ENCODE peak calls at places on chromosomes 5 and 9, in eight cellular contexts. One of them, this sample, is unnamed. For H3K27me3, the result is how much of the 10 kb centered on the place peaks cover.

GRCh38 chr9:34216325-34216724 is 37.5 kb downstream of the UBAP1 start:
- DNase-seq in fibroblast of lung: no peak
- DNase-seq in neural progenitor cell: no peak
- DNase-seq in heart left ventricle: no peak
- DNase-seq in DND-41: no peak
- DNase-seq in CD8-positive, alpha-beta T cell: no peak
- DNase-seq in lung: no peak
- DNase-seq in ovary: no peak
- DNase-seq in this sample: no peak

GRCh38 chr9:134395727-134396257 is 69.5 kb downstream of the RXRA start:
- DNase-seq in fibroblast of lung: no peak
- DNase-seq in neural progenitor cell: no peak
- DNase-seq in heart left ventricle: no peak
- DNase-seq in DND-41: no peak
- DNase-seq in CD8-positive, alpha-beta T cell: no peak
- DNase-seq in lung: no peak
- DNase-seq in ovary: no peak
- DNase-seq in this sample: no peak

GRCh38 chr5:43772601-43773031 is 169.6 kb downstream of the NNT start:
- DNase-seq in fibroblast of lung: peak
- DNase-seq in neural progenitor cell: no peak
- DNase-seq in heart left ventricle: no peak
- DNase-seq in DND-41: peak
- DNase-seq in CD8-positive, alpha-beta T cell: no peak
- DNase-seq in lung: no peak
- DNase-seq in ovary: no peak
- DNase-seq in this sample: peak

GRCh38 chr5:136128416-136128935 is 4.2 kb upstream of the SMAD5 start:
- DNase-seq in fibroblast of lung: no peak
- DNase-seq in neural progenitor cell: no peak
- DNase-seq in heart left ventricle: no peak
- DNase-seq in DND-41: no peak
- DNase-seq in CD8-positive, alpha-beta T cell: no peak
- DNase-seq in lung: no peak
- DNase-seq in ovary: no peak
- DNase-seq in this sample: no peak

GRCh38 chr5:176534640-176535039 is 2.6 kb downstream of the RNF44 start:
- DNase-seq in fibroblast of lung: no peak
- DNase-seq in neural progenitor cell: no peak
- DNase-seq in heart left ventricle: no peak
- DNase-seq in DND-41: peak
- DNase-seq in CD8-positive, alpha-beta T cell: no peak
- DNase-seq in lung: no peak
- DNase-seq in ovary: peak
- DNase-seq in this sample: no peak

GRCh38 chr5:52709171-52709925 is 78.4 kb upstream of the ITGA1 start:
- DNase-seq in fibroblast of lung: no peak
- DNase-seq in neural progenitor cell: no peak
- DNase-seq in heart left ventricle: no peak
- DNase-seq in DND-41: peak
- DNase-seq in CD8-positive, alpha-beta T cell: no peak
- DNase-seq in lung: no peak
- DNase-seq in ovary: peak
- DNase-seq in this sample: peak

GRCh38 chr5:152264656-152265055 is 140.4 kb downstream of the NMUR2 start:
- DNase-seq in fibroblast of lung: no peak
- DNase-seq in neural progenitor cell: no peak
- DNase-seq in heart left ventricle: no peak
- DNase-seq in DND-41: no peak
- DNase-seq in CD8-positive, alpha-beta T cell: no peak
- DNase-seq in lung: no peak
- DNase-seq in ovary: no peak
- DNase-seq in this sample: no peak

GRCh38 chr5:155308289-155308688 is 294.7 kb downstream of the KIF4B start:
- DNase-seq in fibroblast of lung: no peak
- DNase-seq in neural progenitor cell: no peak
- DNase-seq in heart left ventricle: no peak
- DNase-seq in DND-41: no peak
- DNase-seq in CD8-positive, alpha-beta T cell: no peak
- DNase-seq in lung: no peak
- DNase-seq in ovary: no peak
- DNase-seq in this sample: no peak

GRCh38 chr9:92298036-92298435 is 4.5 kb upstream of the IARS1 start:
- DNase-seq in fibroblast of lung: no peak
- DNase-seq in neural progenitor cell: no peak
- DNase-seq in heart left ventricle: no peak
- DNase-seq in DND-41: no peak
- DNase-seq in CD8-positive, alpha-beta T cell: no peak
- DNase-seq in lung: no peak
- DNase-seq in ovary: no peak
- DNase-seq in this sample: no peak

GRCh38 chr5:141878186-141878770 is at the start of gene PCDH1:
- DNase-seq in fibroblast of lung: no peak
- DNase-seq in neural progenitor cell: peak
- DNase-seq in heart left ventricle: no peak
- DNase-seq in DND-41: no peak
- DNase-seq in CD8-positive, alpha-beta T cell: no peak
- DNase-seq in lung: no peak
- DNase-seq in ovary: peak
- DNase-seq in this sample: no peak

GRCh38 chr9:92790542-92791527 is 26.2 kb upstream of the BICD2 start:
- DNase-seq in fibroblast of lung: peak
- DNase-seq in neural progenitor cell: peak
- DNase-seq in heart left ventricle: peak
- DNase-seq in DND-41: peak
- DNase-seq in CD8-positive, alpha-beta T cell: peak
- DNase-seq in lung: peak
- DNase-seq in ovary: peak
- DNase-seq in this sample: peak

GRCh38 chr5:94993501-94993900 is 291.4 kb downstream of the MCTP1 start:
- DNase-seq in fibroblast of lung: no peak
- DNase-seq in neural progenitor cell: peak
- DNase-seq in heart left ventricle: no peak
- DNase-seq in DND-41: no peak
- DNase-seq in CD8-positive, alpha-beta T cell: no peak
- DNase-seq in lung: no peak
- DNase-seq in ovary: no peak
- DNase-seq in this sample: no peak

GRCh38 chr9:92963831-92964606 is 16.7 kb downstream of the FGD3 start:
- DNase-seq in fibroblast of lung: no peak
- DNase-seq in neural progenitor cell: no peak
- DNase-seq in heart left ventricle: no peak
- DNase-seq in DND-41: peak
- DNase-seq in CD8-positive, alpha-beta T cell: peak
- DNase-seq in lung: peak
- DNase-seq in ovary: no peak
- DNase-seq in this sample: no peak

GRCh38 chr5:13278148-13278547 is 666.3 kb downstream of the DNAH5 start:
- DNase-seq in fibroblast of lung: no peak
- DNase-seq in neural progenitor cell: no peak
- DNase-seq in heart left ventricle: no peak
- DNase-seq in DND-41: no peak
- DNase-seq in CD8-positive, alpha-beta T cell: no peak
- DNase-seq in lung: no peak
- DNase-seq in ovary: no peak
- DNase-seq in this sample: no peak

GRCh38 chr5:167951121-167951520 is 340.3 kb upstream of the WWC1 start:
- DNase-seq in fibroblast of lung: peak
- DNase-seq in neural progenitor cell: no peak
- DNase-seq in heart left ventricle: no peak
- DNase-seq in DND-41: no peak
- DNase-seq in CD8-positive, alpha-beta T cell: no peak
- DNase-seq in lung: no peak
- DNase-seq in ovary: no peak
- DNase-seq in this sample: no peak

DNA sequence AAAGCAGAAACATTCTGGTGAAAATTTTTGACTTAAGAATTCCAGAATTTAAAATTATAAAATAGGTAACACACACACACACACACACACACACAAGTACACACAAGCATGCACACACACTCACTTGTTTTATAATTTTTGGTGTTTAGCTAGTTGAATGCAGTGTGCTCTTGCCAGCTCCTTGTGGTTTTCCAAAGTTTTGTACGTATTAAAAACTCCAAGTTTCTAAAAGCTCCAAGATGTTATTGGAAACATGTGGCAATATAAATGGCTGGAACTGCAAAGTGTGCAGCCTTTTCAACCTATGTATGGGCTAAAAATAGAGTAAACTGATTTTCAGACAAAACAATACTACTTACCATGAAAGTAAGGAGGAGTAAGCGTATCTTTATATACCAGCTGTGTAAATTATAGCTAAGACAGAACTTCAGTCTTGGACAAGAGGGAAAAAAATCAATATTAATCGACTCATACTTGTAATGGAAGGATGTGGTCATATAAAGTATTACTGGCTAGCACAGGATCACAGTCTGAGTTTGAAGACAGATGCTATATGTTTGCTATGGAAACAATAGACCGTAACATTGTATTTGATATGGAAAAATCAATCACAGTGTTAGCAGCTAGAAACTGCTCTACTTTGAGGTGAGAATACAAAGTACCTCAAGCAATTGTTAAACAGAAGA is 727.1 kb upstream of the GRAMD2B start:
- DNase-seq in fibroblast of lung: peak
- DNase-seq in neural progenitor cell: no peak
- DNase-seq in heart left ventricle: no peak
- DNase-seq in DND-41: no peak
- DNase-seq in CD8-positive, alpha-beta T cell: no peak
- DNase-seq in lung: no peak
- DNase-seq in ovary: no peak
- DNase-seq in this sample: no peak
- H3K27me3 ChIP-seq in fibroblast of lung: under half
- H3K27me3 ChIP-seq in neural progenitor cell: under half
- H3K27me3 ChIP-seq in heart left ventricle: under half
- H3K27me3 ChIP-seq in DND-41: under half
- H3K27me3 ChIP-seq in CD8-positive, alpha-beta T cell: under half
- H3K27me3 ChIP-seq in lung: under half
- H3K27me3 ChIP-seq in ovary: under half
- H3K27me3 ChIP-seq in this sample: under half

DNA sequence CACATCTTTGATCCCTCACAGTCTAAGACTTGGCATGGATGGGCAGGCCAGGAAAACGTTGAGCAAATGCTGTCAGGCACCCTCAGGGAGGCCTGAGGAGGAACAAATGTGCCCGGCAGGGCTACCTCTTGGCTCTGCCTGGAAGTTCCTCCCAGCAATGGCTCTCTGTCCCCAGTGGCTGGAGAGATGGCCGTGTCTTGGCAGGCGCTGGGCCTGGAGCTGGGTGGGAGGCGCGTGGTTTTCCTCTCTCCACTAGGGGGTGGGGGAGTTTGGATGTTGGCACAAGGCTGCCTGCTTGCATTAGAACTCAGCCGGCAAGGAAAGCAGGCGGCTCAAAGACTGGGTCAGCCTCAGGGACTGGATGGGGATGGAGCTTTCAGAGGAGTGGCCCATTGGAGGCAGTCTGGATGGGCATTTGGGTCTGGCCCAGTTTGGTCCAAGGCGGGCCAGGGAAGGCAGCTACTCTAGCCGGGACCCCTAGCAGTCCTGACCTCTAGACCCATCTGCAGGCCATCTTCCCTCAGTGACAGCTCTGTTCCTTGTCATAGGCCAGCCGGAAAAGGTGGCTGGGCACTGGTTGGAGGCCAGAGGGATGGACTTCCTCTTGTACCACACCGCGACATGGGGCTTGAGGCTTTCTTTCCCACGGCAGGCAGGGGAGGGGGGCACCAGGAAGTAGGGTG is 68.2 kb upstream of the STC2 start:
- DNase-seq in fibroblast of lung: no peak
- DNase-seq in neural progenitor cell: peak
- DNase-seq in heart left ventricle: no peak
- DNase-seq in DND-41: peak
- DNase-seq in CD8-positive, alpha-beta T cell: no peak
- DNase-seq in lung: no peak
- DNase-seq in ovary: no peak
- DNase-seq in this sample: no peak
- TF ChIP-seq CTCF in fibroblast of lung: peak
- TF ChIP-seq CTCF in neural progenitor cell: peak
- TF ChIP-seq CTCF in heart left ventricle: no peak
- TF ChIP-seq CTCF in DND-41: peak
- TF ChIP-seq CTCF in CD8-positive, alpha-beta T cell: no peak
- TF ChIP-seq CTCF in lung: no peak
- TF ChIP-seq CTCF in ovary: no peak
- TF ChIP-seq CTCF in this sample: peak

DNA sequence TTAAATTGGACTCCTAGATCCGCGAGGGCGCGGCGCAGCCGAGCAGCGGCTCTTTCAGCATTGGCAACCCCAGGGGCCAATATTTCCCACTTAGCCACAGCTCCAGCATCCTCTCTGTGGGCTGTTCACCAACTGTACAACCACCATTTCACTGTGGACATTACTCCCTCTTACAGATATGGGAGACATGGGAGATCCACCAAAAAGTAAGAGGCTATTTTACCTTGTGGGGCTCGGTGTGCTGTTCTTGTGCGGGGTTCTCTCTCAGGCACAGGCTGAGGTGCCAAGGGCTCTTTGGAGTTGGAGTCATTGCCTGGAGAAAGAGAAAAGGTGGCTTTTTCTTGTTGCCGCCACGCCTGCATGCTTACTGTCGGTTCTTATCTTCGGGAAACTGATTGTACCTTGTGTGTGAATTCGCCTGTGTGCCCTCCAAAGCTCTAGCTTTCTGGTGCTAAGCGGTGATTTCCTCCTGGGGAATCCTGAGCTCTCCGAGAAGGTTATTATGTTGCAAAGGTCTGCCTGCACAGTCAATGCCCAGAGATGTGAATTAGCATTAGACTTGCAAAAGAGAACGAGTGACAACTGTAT is 340 bp downstream of the ISL1 start:
- DNase-seq in fibroblast of lung: no peak
- DNase-seq in neural progenitor cell: peak
- DNase-seq in heart left ventricle: no peak
- DNase-seq in DND-41: no peak
- DNase-seq in CD8-positive, alpha-beta T cell: no peak
- DNase-seq in lung: no peak
- DNase-seq in ovary: no peak
- DNase-seq in this sample: peak
- H3K27me3 ChIP-seq in fibroblast of lung: under half
- H3K27me3 ChIP-seq in neural progenitor cell: half or more
- H3K27me3 ChIP-seq in heart left ventricle: half or more
- H3K27me3 ChIP-seq in DND-41: under half
- H3K27me3 ChIP-seq in CD8-positive, alpha-beta T cell: under half
- H3K27me3 ChIP-seq in lung: under half
- H3K27me3 ChIP-seq in ovary: under half
- H3K27me3 ChIP-seq in this sample: under half

DNA sequence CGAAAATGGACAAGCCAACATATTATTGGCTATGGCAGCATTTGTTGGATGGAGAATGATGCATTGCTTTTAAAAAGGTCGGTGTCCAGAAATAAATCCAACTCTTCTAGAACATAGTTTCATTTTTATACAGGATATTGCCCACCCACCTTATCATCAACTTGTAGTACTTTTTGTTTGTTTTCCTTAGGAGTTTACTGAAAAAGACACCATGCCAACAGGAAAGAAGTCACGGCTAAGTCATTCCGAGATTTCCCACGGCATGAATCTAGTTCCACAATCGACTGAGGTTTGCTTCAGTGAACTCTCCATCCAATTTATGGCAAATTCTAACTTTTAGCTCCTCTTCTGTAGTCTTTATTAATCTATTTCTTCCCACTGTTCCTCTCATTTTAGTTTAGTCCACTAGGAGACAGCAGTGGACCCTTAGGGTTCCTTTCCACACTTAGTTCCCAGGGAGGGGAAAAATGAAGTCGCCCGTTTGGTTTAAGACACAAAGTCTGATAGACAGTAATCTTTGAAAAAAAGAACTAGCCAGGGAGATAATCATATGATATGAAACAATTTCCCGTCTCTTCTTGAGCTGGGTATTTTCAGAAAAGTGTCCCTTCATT is 237.5 kb downstream of the AP3B1 start:
- DNase-seq in fibroblast of lung: no peak
- DNase-seq in neural progenitor cell: peak
- DNase-seq in heart left ventricle: no peak
- DNase-seq in DND-41: no peak
- DNase-seq in CD8-positive, alpha-beta T cell: no peak
- DNase-seq in lung: no peak
- DNase-seq in ovary: no peak
- DNase-seq in this sample: no peak
- TF ChIP-seq CTCF in fibroblast of lung: no peak
- TF ChIP-seq CTCF in neural progenitor cell: peak
- TF ChIP-seq CTCF in heart left ventricle: no peak
- TF ChIP-seq CTCF in DND-41: no peak
- TF ChIP-seq CTCF in CD8-positive, alpha-beta T cell: no peak
- TF ChIP-seq CTCF in lung: no peak
- TF ChIP-seq CTCF in ovary: no peak
- TF ChIP-seq CTCF in this sample: peak